ENCODE peak calls at places on chromosomes 5 and 9, in eight cellular contexts. B is astrocyte; C is Peyer's patch; H is GM23248; F is sigmoid colon; A is endodermal cell; E is NT2/D1; I is CD8-positive, alpha-beta T cell. T is an unnamed sample. For H3K9me3 and H3K4me1, the result is how much of the 10 kb centered on the place peaks cover.

GRCh38 chr5:132459983-132460834 is 30.4 kb downstream of the IRF1 start:
- DNase-seq in B (no peak), C (no peak), H (no peak), F (peak), A (no peak), E (no peak), I (no peak), T (no peak)

GRCh38 chr9:123312306-123312877 is 43.6 kb upstream of the CRB2 start:
- DNase-seq in B (no peak), C (no peak), H (no peak), F (peak), A (peak), E (no peak), I (no peak), T (no peak)

GRCh38 chr5:34587355-34588241 is 68.5 kb upstream of the RAI14 start:
- DNase-seq in B (peak), C (no peak), H (peak), F (no peak), A (peak), E (no peak), I (no peak), T (no peak)

GRCh38 chr5:147369742-147370374 is 135.0 kb downstream of the STK32A start:
- DNase-seq in B (peak), C (no peak), H (peak), F (no peak), A (no peak), E (no peak), I (no peak), T (no peak)

GRCh38 chr9:132699926-132700325 is 29.7 kb downstream of the GTF3C4 start:
- DNase-seq in B (no peak), C (no peak), H (no peak), F (no peak), A (no peak), E (no peak), I (no peak), T (no peak)

GRCh38 chr5:36877667-36878420 is 1.3 kb downstream of the NIPBL start:
- DNase-seq in B (peak), C (no peak), H (peak), F (no peak), A (no peak), E (no peak), I (no peak), T (peak)

GRCh38 chr5:3124410-3124809 is 372.9 kb upstream of the IRX2 start:
- DNase-seq in B (no peak), C (no peak), H (no peak), F (no peak), A (peak), E (no peak), I (no peak), T (no peak)

GRCh38 chr5:10329421-10329807 is 21.7 kb upstream of the CMBL start:
- DNase-seq in B (no peak), C (no peak), H (peak), F (no peak), A (no peak), E (no peak), I (no peak), T (no peak)

GRCh38 chr5:6087576-6087975 is 290.8 kb downstream of the MED10 start:
- DNase-seq in B (no peak), C (no peak), H (no peak), F (no peak), A (no peak), E (no peak), I (no peak), T (no peak)

GRCh38 chr5:140840978-140841962 is at the start of gene PCDHA8:
- DNase-seq in B (no peak), C (no peak), H (peak), F (no peak), A (peak), E (no peak), I (no peak), T (peak)

GRCh38 chr5:139762624-139763170 is 32.9 kb upstream of the PSD2 start:
- DNase-seq in B (no peak), C (no peak), H (no peak), F (no peak), A (no peak), E (no peak), I (no peak), T (no peak)

GRCh38 chr9:13382595-13382994 is 103.1 kb upstream of the MPDZ start:
- DNase-seq in B (peak), C (no peak), H (no peak), F (no peak), A (no peak), E (no peak), I (no peak), T (no peak)
- H3K9me3 ChIP-seq in B (under half), C (under half), H (under half), F (under half), A (under half), E (under half), I (under half), T (under half)

GRCh38 chr9:89432986-89433530 is 64.9 kb downstream of the SEMA4D start:
- DNase-seq in B (no peak), C (no peak), H (no peak), F (no peak), A (no peak), E (no peak), I (no peak), T (no peak)

GRCh38 chr9:89430995-89431394 is 66.9 kb downstream of the SEMA4D start:
- DNase-seq in B (no peak), C (peak), H (peak), F (no peak), A (no peak), E (no peak), I (no peak), T (no peak)

GRCh38 chr9:89433826-89434225 is 64.1 kb downstream of the SEMA4D start:
- DNase-seq in B (peak), C (no peak), H (peak), F (no peak), A (peak), E (no peak), I (no peak), T (no peak)

GRCh38 chr9:89434636-89435314 is 63.1 kb downstream of the SEMA4D start:
- DNase-seq in B (no peak), C (no peak), H (no peak), F (no peak), A (peak), E (peak), I (no peak), T (no peak)

DNA sequence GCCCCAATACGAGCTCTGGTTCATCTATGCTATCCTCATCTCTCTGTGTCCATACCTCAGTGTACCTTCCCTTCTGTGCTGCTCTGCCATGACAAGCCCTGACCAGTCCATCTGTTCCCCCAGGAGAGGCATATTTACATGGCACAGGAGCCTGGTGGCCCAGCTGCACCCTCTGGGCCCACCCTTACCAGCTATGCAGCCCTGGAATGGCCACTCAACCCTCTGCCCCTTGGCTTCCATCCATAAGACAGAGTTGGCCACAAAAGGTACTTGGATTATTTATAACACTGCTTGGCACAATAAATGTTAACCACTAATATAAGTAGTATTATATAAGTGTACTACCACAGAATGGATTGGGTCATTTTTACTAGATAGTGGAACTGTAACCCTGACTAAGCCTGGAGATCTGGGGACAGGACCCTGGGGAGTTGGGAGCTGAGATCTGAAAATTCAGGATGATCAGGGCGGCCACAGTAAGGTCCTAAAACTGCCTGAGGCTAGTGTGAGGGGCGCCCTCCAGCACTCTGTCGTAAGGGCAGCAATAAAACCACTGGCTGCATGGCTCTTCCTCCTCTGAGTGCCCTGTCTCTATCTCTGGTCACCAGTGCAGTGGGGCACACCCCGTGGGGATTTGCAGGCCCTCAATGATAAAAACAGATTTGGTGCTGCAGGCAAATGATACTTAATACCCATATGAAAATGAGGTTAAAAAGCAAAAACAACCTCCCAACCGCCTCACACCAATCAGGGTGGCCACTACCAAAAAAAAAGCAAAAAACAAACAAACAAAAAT is 65.8 kb downstream of the SEMA4D start:
- DNase-seq in B (no peak), C (no peak), H (no peak), F (no peak), A (no peak), E (no peak), I (no peak), T (no peak)
- H3K4me1 ChIP-seq in B (under half), C (under half), H (under half), F (under half), A (under half), E (under half), I (half or more), T (half or more)

DNA sequence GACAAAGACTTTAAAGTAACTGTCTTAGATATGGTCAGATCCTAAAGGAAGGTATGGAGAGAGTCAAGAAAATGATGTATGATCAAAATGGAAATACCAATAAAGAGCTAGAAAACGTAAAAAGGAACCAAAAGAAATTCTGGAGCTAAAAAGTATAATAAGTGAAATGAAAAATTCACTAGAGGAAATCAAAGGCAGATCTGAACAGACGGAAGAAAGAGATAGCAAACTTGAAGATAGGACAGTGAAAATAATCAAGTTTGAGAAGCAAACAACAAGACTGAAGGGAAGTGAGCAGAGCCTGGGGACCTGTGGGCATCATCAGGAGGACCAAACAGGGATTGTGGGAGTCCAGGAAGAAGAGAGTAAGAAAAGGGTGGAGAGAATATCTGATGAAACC is 115.4 kb downstream of the EHMT1 start:
- DNase-seq in B (no peak), C (no peak), H (no peak), F (no peak), A (no peak), E (no peak), I (no peak), T (no peak)
- H3K9me3 ChIP-seq in B (under half), C (under half), H (under half), F (under half), A (under half), E (under half), I (under half), T (under half)

GRCh38 chr5:119532637-119533036 is 80.3 kb downstream of the HSD17B4 start:
- DNase-seq in B (no peak), C (no peak), H (no peak), F (no peak), A (no peak), E (no peak), I (no peak), T (no peak)
- H3K4me1 ChIP-seq in B (under half), C (under half), H (under half), F (under half), A (under half), E (under half), I (under half), T (under half)

GRCh38 chr5:150912312-150912814 is 7.6 kb upstream of the ZNF300 start:
- DNase-seq in B (no peak), C (no peak), H (no peak), F (no peak), A (no peak), E (no peak), I (no peak), T (no peak)
- H3K9me3 ChIP-seq in B (under half), C (under half), H (under half), F (under half), A (half or more), E (half or more), I (under half), T (half or more)

GRCh38 chr9:127131871-127132270 is 9.4 kb upstream of the ANGPTL2 start:
- DNase-seq in B (peak), C (no peak), H (peak), F (peak), A (peak), E (no peak), I (no peak), T (no peak)

GRCh38 chr9:127130235-127130634 is 7.8 kb upstream of the ANGPTL2 start:
- DNase-seq in B (no peak), C (no peak), H (no peak), F (no peak), A (no peak), E (no peak), I (no peak), T (no peak)

GRCh38 chr9:127132375-127132774 is 9.9 kb upstream of the ANGPTL2 start:
- DNase-seq in B (no peak), C (no peak), H (no peak), F (peak), A (peak), E (no peak), I (no peak), T (no peak)

GRCh38 chr9:127129718-127130085 is 7.3 kb upstream of the ANGPTL2 start:
- DNase-seq in B (no peak), C (no peak), H (no peak), F (peak), A (no peak), E (no peak), I (no peak), T (no peak)

DNA sequence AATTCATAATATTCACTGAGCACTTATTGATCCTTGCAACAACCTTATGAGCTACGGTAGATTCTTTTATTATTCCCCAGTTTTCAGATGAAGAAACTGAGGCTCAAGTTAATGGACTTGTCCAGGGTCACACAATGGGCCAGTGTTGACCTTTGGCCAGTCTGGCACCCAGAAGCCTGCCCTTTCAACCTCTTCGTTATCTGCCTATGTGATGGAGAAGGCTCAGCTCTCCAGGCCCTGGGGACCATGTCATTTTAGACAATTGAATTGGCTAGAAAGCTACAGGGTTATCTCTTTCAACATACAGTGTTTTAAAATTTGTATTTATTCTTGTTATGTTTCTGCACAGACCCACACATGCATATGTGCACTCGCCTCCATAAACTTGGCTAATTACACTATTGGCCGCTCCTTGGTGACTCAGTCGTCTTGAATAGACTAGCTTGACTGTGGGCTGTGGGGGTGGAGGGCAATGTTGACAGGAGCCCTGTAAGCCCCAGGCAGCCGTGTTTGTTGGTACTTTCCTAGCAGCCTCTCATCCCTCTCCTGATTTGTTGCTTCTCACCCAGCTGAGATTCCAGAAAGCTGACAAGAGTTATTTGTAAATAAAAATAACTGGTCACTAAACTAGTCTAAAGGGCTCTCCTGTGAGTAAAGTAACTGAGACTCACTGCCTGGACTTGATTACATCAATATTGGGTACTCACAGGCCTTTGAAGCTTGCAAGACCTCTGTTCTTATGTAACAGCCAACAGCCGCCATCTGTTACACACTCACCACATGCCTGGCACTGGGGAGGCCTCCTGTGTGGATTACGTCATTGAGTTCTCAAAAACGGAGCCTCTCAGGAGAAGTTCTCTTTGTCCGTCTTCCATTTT is 8.5 kb upstream of the ANGPTL2 start:
- DNase-seq in B (peak), C (no peak), H (peak), F (peak), A (no peak), E (no peak), I (no peak), T (no peak)
- H3K4me1 ChIP-seq in B (under half), C (under half), H (half or more), F (half or more), A (under half), E (under half), I (under half), T (under half)

DNA sequence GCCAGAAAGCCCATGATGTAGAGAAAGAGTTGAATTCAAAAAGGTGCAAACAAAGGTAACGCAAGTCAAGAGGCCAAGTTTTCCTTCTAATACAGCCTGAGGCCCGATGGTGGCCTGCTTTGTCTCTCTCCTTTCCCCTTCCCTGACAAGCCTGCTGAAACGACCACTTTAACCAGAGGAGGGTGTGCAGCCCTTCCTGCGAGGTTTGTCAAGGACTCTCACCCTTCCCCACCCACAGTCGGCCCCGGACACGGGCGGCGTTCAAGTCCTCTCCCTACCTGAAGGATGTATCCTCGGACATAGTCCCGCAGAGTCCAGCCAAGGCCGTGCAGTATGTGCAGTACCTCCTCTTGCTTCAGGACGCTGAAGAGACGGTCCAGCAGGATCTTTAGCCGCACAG is 318.2 kb downstream of the BNC2 start:
- DNase-seq in B (no peak), C (no peak), H (no peak), F (no peak), A (no peak), E (no peak), I (no peak), T (no peak)
- H3K9me3 ChIP-seq in B (under half), C (under half), H (under half), F (under half), A (under half), E (under half), I (under half), T (under half)

GRCh38 chr9:83062011-83062652 is 810 bp downstream of the RASEF start:
- DNase-seq in B (peak), C (peak), H (peak), F (no peak), A (peak), E (peak), I (no peak), T (no peak)

GRCh38 chr9:83060557-83060956 is 2.4 kb downstream of the RASEF start:
- DNase-seq in B (no peak), C (no peak), H (no peak), F (no peak), A (no peak), E (no peak), I (no peak), T (no peak)

GRCh38 chr9:83056911-83057310 is 6.0 kb downstream of the RASEF start:
- DNase-seq in B (no peak), C (no peak), H (no peak), F (no peak), A (no peak), E (no peak), I (no peak), T (no peak)

GRCh38 chr9:83061036-83061435 is 1.9 kb downstream of the RASEF start:
- DNase-seq in B (no peak), C (no peak), H (peak), F (no peak), A (no peak), E (no peak), I (no peak), T (no peak)

DNA sequence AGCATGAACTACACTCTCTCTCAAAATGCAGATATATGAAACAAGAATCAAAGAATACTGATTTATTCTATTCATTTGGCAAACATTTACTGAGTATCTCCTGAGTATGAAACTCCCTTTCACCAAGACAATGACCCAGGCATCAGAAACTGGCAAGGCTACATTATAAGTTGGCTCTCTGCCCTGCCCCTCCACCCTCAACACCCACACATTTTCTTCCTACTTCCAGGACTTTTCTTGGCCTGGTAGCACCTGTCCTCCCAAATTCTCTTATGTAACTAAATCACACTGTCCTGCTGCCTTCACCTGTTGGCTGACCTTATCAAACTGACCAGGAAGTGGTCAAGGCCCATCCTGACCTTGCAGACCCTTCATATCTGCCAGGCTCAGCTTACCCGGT is 3.5 kb downstream of the RASEF start:
- DNase-seq in B (no peak), C (no peak), H (no peak), F (no peak), A (no peak), E (no peak), I (no peak), T (no peak)
- H3K4me1 ChIP-seq in B (under half), C (under half), H (under half), F (under half), A (under half), E (under half), I (under half), T (under half)

GRCh38 chr9:135277219-135278201 is 190.0 kb downstream of the OLFM1 start:
- DNase-seq in B (no peak), C (no peak), H (no peak), F (no peak), A (no peak), E (no peak), I (no peak), T (no peak)
- H3K9me3 ChIP-seq in B (under half), C (under half), H (under half), F (under half), A (under half), E (under half), I (under half), T (under half)